ENCODE peak calls at places on chromosomes 16 and 17, in six cellular contexts. L, M, J, A, I and K are unnamed samples.

GRCh38 chr16:85392756-85393673 is 220.1 kb upstream of the GSE1 start:
- ATAC-seq in L (no peak), M (no peak), J (peak), A (no peak), I (no peak), K (no peak)

GRCh38 chr16:51359141-51359960 is 208.3 kb upstream of the SALL1 start:
- ATAC-seq in M (peak), I (no peak), A (peak), J (no peak), L (peak), K (no peak)

GRCh38 chr17:42782402-42783061 is 2.1 kb downstream of the WNK4 start:
- ATAC-seq in L (no peak), M (no peak), I (no peak), A (no peak), J (no peak), K (no peak)

GRCh38 chr17:65074778-65075250 is 18.3 kb upstream of the GNA13 start:
- ATAC-seq in J (no peak), I (peak), L (peak), M (peak), A (peak), K (peak)

GRCh38 chr17:20189322-20189721 is 180.2 kb downstream of the SPECC1 start:
- ATAC-seq in M (peak), J (no peak), A (no peak), I (no peak), L (no peak), K (no peak)

GRCh38 chr17:39695089-39695474 is 4.8 kb upstream of the ERBB2 start:
- ATAC-seq in L (no peak), A (no peak), I (no peak), M (no peak), J (no peak), K (no peak)

GRCh38 chr17:82356028-82356427 is 3.0 kb upstream of the TEX19 start:
- ATAC-seq in L (peak), A (no peak), J (no peak), I (peak), M (no peak), K (no peak)

GRCh38 chr17:77428901-77429734 is 288.3 kb downstream of the SEC14L1 start:
- ATAC-seq in I (no peak), L (peak), A (no peak), J (no peak), M (no peak), K (no peak)

GRCh38 chr17:29125651-29126050 is 54.5 kb downstream of the MYO18A start:
- ATAC-seq in A (no peak), L (no peak), I (no peak), M (no peak), J (no peak), K (no peak)

GRCh38 chr16:60932600-60932999 is 1103.6 kb downstream of the CDH8 start:
- ATAC-seq in L (no peak), J (no peak), A (no peak), M (no peak), I (no peak), K (no peak)

GRCh38 chr17:38673714-38674012 is 1.1 kb downstream of the EPOP start:
- ATAC-seq in A (no peak), L (peak), I (peak), J (no peak), M (peak), K (no peak)

GRCh38 chr17:65990593-65990992 is 201.3 kb downstream of the CEP112 start:
- ATAC-seq in M (peak), A (peak), L (no peak), J (no peak), I (no peak), K (no peak)

GRCh38 chr16:495127-495748 is 32.3 kb upstream of the CAPN15 start:
- ATAC-seq in J (peak), M (peak), L (peak), A (peak), I (peak), K (no peak)

GRCh38 chr16:69925311-69925710 is 25.8 kb upstream of the CLEC18A start:
- ATAC-seq in L (peak), A (no peak), I (no peak), J (no peak), M (no peak), K (no peak)

GRCh38 chr17:74879308-74879707 is 6.5 kb upstream of the FDXR start:
- ATAC-seq in I (no peak), J (no peak), A (no peak), L (no peak), M (no peak), K (no peak)

DNA sequence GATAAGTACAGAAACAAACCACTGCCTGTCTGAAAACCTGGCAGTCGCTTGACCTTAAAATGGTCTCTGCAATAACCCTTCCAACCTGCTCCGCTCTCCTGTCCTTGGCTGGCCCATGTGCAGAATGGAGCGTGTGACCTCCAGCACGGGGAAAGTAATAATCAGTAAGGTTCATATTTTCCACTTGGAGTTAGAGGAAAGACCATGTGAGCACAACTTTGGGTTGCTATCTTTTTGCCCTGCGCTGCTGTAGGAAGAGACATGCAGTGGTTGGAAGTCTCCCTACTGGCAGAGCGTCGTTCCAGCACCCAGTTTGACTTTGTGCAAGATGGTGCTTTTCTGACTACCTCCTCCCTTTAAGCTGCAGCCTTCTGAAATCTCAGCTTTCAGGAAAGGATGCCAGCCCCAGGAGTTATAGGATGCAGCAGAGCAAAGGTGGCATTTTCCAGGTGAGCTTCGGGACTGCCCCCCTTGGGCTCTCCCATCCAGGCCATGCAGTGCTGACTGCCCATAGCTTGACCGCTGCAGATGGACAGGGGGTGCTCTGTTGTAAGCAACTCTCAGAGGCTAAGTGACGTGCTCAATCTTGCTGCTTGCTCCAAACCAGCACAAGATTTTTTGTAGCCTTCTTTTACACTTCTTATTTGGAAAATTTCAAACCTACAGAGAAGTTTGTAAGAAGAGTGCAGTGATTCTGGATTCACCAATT is 110.7 kb upstream of the NOL11 start:
- ATAC-seq in I (peak), A (peak), M (peak), J (no peak), L (no peak), K (no peak)
- H3K27ac ChIP-seq in I (no peak), A (no peak), M (no peak), J (no peak), L (no peak), K (no peak)

GRCh38 chr16:67667434-67667816 is 811 bp downstream of the C16orf86 start:
- ATAC-seq in M (no peak), I (no peak), J (no peak), A (no peak), L (no peak), K (no peak)

GRCh38 chr16:67664871-67665270 is 1.7 kb downstream of the ENKD1 start:
- ATAC-seq in A (no peak), M (no peak), J (no peak), L (no peak), I (no peak), K (no peak)

GRCh38 chr16:67665598-67665997 is 952 bp downstream of the ENKD1 start:
- ATAC-seq in I (no peak), A (no peak), J (no peak), L (no peak), M (no peak), K (no peak)

GRCh38 chr16:67666538-67667433 is at the start of the genes C16orf86 and ENKD1:
- ATAC-seq in I (peak), J (peak), L (peak), M (peak), A (peak), K (peak)

DNA sequence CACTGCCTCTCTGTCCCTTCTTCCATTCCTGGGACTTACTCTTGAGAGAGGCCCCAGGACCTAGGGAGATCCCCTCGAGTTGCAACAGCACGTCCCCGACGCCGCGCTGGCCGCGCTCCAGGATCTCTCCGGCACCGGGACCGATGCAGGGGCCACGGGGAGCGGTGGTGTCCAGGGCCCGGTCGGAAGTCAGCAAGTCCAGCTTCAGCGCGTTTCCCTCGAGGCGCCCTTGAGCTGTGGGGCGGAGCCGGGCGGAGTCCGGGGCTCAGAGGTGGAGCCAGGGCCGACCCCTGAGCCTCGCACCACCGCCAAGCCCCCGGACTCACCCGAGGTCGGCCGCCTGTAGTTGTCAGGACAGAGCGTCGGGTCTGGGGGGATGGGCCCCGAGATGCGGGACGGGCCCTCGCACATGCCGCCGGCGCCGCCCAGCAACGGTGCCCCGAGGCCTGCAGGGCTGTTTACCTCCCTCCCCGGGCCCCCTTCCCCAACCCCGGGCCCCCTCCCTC is 465 bp downstream of the ENKD1 start:
- ATAC-seq in J (peak), L (peak), A (no peak), I (peak), M (peak), K (peak)
- H3K27ac ChIP-seq in J (peak), L (peak), A (peak), I (peak), M (peak), K (peak)

GRCh38 chr17:2057130-2057713 is 2.3 kb downstream of the HIC1 start:
- ATAC-seq in L (no peak), I (no peak), A (no peak), M (no peak), J (no peak), K (no peak)
- H3K27ac ChIP-seq in L (peak), I (peak), A (peak), M (peak), J (no peak), K (peak)

GRCh38 chr16:48049832-48050231 is 106.0 kb downstream of the ABCC12 start:
- ATAC-seq in M (no peak), L (no peak), I (no peak), J (no peak), A (no peak), K (no peak)

GRCh38 chr16:48044117-48044516 is 111.7 kb downstream of the ABCC12 start:
- ATAC-seq in A (no peak), J (no peak), L (no peak), M (no peak), I (no peak), K (no peak)

GRCh38 chr16:48050871-48051270 is 104.9 kb downstream of the ABCC12 start:
- ATAC-seq in L (no peak), I (no peak), M (no peak), A (no peak), J (no peak), K (no peak)

GRCh38 chr16:48047755-48048154 is 108.0 kb downstream of the ABCC12 start:
- ATAC-seq in L (no peak), J (no peak), I (no peak), M (no peak), A (no peak), K (no peak)

DNA sequence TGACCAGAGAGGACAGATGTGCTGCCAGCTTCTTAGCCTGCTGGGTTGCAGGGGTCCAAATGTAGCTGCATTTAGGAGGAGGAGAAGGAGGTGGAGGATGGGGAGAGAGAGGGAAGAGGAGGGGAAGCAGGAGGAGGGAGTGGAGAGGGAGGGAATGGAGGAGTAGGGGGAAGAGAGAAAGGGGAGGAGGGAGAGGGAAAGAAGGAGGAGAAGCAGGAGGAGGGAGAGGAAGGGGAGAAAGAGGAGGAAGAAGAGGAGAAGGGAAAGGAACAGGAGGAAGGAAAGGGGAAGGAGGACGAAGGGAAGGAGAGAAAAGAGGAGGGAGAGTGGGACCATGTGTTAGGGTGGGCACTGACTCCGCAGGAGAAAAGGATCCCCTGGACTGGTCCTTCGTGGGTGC is 108.5 kb downstream of the ABCC12 start:
- ATAC-seq in M (no peak), L (no peak), J (no peak), I (no peak), A (no peak), K (no peak)
- H3K27ac ChIP-seq in M (no peak), L (no peak), J (no peak), I (no peak), A (no peak), K (no peak)

GRCh38 chr16:73050115-73051099 is 2.5 kb upstream of the ZFHX3 start:
- ATAC-seq in A (no peak), I (no peak), J (no peak), M (no peak), L (no peak), K (no peak)
- H3K27ac ChIP-seq in A (peak), I (no peak), J (no peak), M (peak), L (peak), K (peak)